ENCODE peak calls at places on chromosomes 11 and 22, in seven cellular contexts. I, M, B, K, W, V and N are unnamed samples.

GRCh38 chr11:60929774-60930173 is 5.5 kb downstream of the TMEM132A start:
- DNase-seq in M (no peak), I (no peak), K (no peak), V (no peak), B (no peak), W (no peak), N (no peak)

GRCh38 chr11:69252494-69252845 is 41.5 kb upstream of the MYEOV start:
- DNase-seq in M (no peak), I (no peak), W (no peak), K (no peak), V (no peak), B (no peak), N (no peak)

GRCh38 chr11:107957109-107957588 is 28.9 kb downstream of the RAB39A start:
- DNase-seq in M (no peak), I (no peak), W (peak), V (peak), B (peak), K (peak), N (no peak)

GRCh38 chr11:123407124-123407995 is 22.7 kb upstream of the GRAMD1B start:
- DNase-seq in M (peak), B (peak), K (peak), W (peak), I (no peak), V (no peak), N (no peak)

GRCh38 chr11:120462825-120463224 is 48.7 kb upstream of the GRIK4 start:
- DNase-seq in M (no peak), B (no peak), V (no peak), I (no peak), W (no peak), K (no peak), N (no peak)

GRCh38 chr22:33325232-33326004 is 267.2 kb upstream of the SYN3 start:
- DNase-seq in M (no peak), W (no peak), K (no peak), I (no peak), V (no peak), B (no peak), N (no peak)

GRCh38 chr22:30547188-30547587 is 647 bp upstream of the SEC14L6 start:
- DNase-seq in K (no peak), W (no peak), M (no peak), V (no peak), I (no peak), B (no peak), N (no peak)

GRCh38 chr11:128610765-128611617 is 23.6 kb upstream of the ETS1 start:
- DNase-seq in V (no peak), B (no peak), M (no peak), I (no peak), K (no peak), W (no peak), N (no peak)

GRCh38 chr11:35555238-35555887 is 29.9 kb upstream of the PAMR1 start:
- DNase-seq in B (no peak), W (no peak), M (no peak), V (no peak), K (no peak), I (no peak), N (no peak)

GRCh38 chr11:96324912-96325311 is 18.1 kb downstream of the MAML2 start:
- DNase-seq in B (peak), W (no peak), I (no peak), K (no peak), M (no peak), V (no peak), N (no peak)

GRCh38 chr11:92224394-92225205 is at the start of gene FAT3:
- DNase-seq in I (peak), V (peak), B (peak), K (peak), M (no peak), W (no peak), N (no peak)

GRCh38 chr11:30830666-30831065 is 244.5 kb upstream of the MPPED2 start:
- DNase-seq in M (no peak), K (no peak), W (no peak), B (no peak), I (no peak), V (no peak), N (no peak)

GRCh38 chr22:27238935-27239510 is 562.5 kb downstream of the MN1 start:
- DNase-seq in I (no peak), B (peak), V (peak), M (peak), W (peak), K (no peak), N (no peak)

GRCh38 chr11:10511046-10511711 is 29.8 kb downstream of the RNF141 start:
- DNase-seq in B (peak), K (peak), I (no peak), W (no peak), V (no peak), M (no peak), N (no peak)

GRCh38 chr11:126512741-126513715 is 157.5 kb downstream of the ST3GAL4 start:
- DNase-seq in W (no peak), K (no peak), V (no peak), I (no peak), M (no peak), B (peak), N (no peak)

GRCh38 chr11:95641506-95641905 is 148.1 kb downstream of the FAM76B start:
- DNase-seq in B (no peak), M (no peak), W (peak), I (no peak), V (no peak), K (peak), N (no peak)